ENCODE peak calls at places on chromosome 11, in eight cellular contexts. Z is H1, Y is HCT116, R is endothelial cell of umbilical vein, K is HL-60, W is transverse colon, L is SK-N-SH, H is GM23338. J is an unnamed sample.

GRCh38 chr11:67119577-67120391 is 721 bp downstream of the KDM2A start:
- DNase-seq in K (peak), Z (peak), H (peak), W (peak), L (peak), R (peak), Y (no peak), J (no peak)

GRCh38 chr11:6468712-6469495 is 4.8 kb downstream of the TRIM3 start:
- DNase-seq in W (peak), R (peak), K (peak), Z (peak), L (peak), H (peak), Y (peak), J (peak)

GRCh38 chr11:120137187-120137610 is 714 bp downstream of the TRIM29 start:
- DNase-seq in Y (no peak), L (peak), K (no peak), H (no peak), W (peak), Z (peak), R (no peak), J (peak)

GRCh38 chr11:13487661-13488030 is 8.2 kb downstream of the PTH start:
- DNase-seq in R (peak), W (no peak), Y (peak), K (peak), Z (peak), L (no peak), H (peak), J (no peak)

GRCh38 chr11:18705651-18706281 is 7.2 kb downstream of the TMEM86A start:
- DNase-seq in L (peak), H (peak), Y (no peak), Z (no peak), K (no peak), W (peak), R (peak), J (no peak)

GRCh38 chr11:1106387-1106786 is 31.7 kb downstream of the MUC2 start:
- DNase-seq in W (no peak), L (no peak), R (no peak), H (no peak), K (no peak), Y (no peak), Z (no peak), J (no peak)

GRCh38 chr11:67071420-67072284 is 15.0 kb downstream of the RHOD start:
- DNase-seq in R (peak), H (peak), W (peak), K (peak), L (peak), Z (peak), Y (no peak), J (no peak)

GRCh38 chr11:59706518-59707285 is 6.9 kb downstream of the OR10V1 start:
- DNase-seq in W (peak), Y (peak), R (peak), L (no peak), Z (no peak), H (no peak), K (no peak), J (no peak)

GRCh38 chr11:31974737-31975136 is 116.1 kb upstream of the RCN1 start:
- DNase-seq in W (no peak), H (no peak), L (no peak), R (no peak), Y (peak), K (no peak), Z (no peak), J (no peak)

GRCh38 chr11:76578655-76579046 is 91.9 kb downstream of the LRRC32 start:
- DNase-seq in H (peak), K (no peak), Z (no peak), L (peak), R (peak), W (no peak), Y (no peak), J (no peak)

GRCh38 chr11:34426766-34427170 is 12.0 kb upstream of the CAT start:
- DNase-seq in R (no peak), Y (no peak), Z (no peak), H (no peak), K (no peak), W (no peak), L (peak), J (no peak)

GRCh38 chr11:118342503-118343161 is at the start of gene CD3D:
- DNase-seq in L (no peak), H (peak), Z (no peak), W (no peak), K (no peak), Y (no peak), R (no peak), J (no peak)

GRCh38 chr11:69658606-69659450 is 16.3 kb downstream of the LTO1 start:
- DNase-seq in Z (no peak), R (no peak), H (no peak), L (peak), K (no peak), W (no peak), Y (no peak), J (no peak)

GRCh38 chr11:33490842-33491370 is 209.7 kb downstream of the C11orf91 start:
- DNase-seq in H (no peak), W (no peak), K (no peak), Z (no peak), L (no peak), Y (no peak), R (no peak), J (no peak)

GRCh38 chr11:61543606-61544306 is 35.2 kb downstream of the LRRC10B start:
- DNase-seq in R (no peak), K (no peak), Z (no peak), W (no peak), L (no peak), H (no peak), Y (no peak), J (no peak)

GRCh38 chr11:77087723-77088225 is 14.9 kb upstream of the OMP start:
- DNase-seq in Y (no peak), W (peak), Z (no peak), K (no peak), R (no peak), H (no peak), L (no peak), J (no peak)

GRCh38 chr11:126655807-126656128 is 300.3 kb downstream of the ST3GAL4 start:
- DNase-seq in K (no peak), Z (no peak), L (no peak), H (no peak), Y (no peak), R (no peak), W (no peak), J (no peak)

GRCh38 chr11:62399868-62400245 is 19.0 kb upstream of the SCGB1A1 start:
- DNase-seq in H (no peak), Z (no peak), R (no peak), L (no peak), Y (no peak), W (no peak), K (no peak), J (peak)

GRCh38 chr11:95483339-95483738 is 252.3 kb upstream of the SESN3 start:
- DNase-seq in Y (no peak), K (no peak), L (no peak), W (no peak), Z (no peak), R (no peak), H (no peak), J (no peak)

GRCh38 chr11:17735823-17736772 is 1.5 kb downstream of the KCNC1 start:
- DNase-seq in H (peak), W (no peak), K (no peak), Z (peak), R (no peak), Y (no peak), L (peak), J (no peak)

GRCh38 chr11:130876931-130877330 is 39.3 kb downstream of the SNX19 start:
- DNase-seq in Z (no peak), W (no peak), Y (no peak), R (no peak), L (no peak), H (peak), K (no peak), J (no peak)

GRCh38 chr11:18384157-18384641 is 10.2 kb upstream of the LDHA start:
- DNase-seq in K (peak), Z (no peak), H (no peak), W (peak), L (peak), Y (no peak), R (peak), J (peak)

GRCh38 chr11:8067567-8067928 is 13.5 kb upstream of the TUB start:
- DNase-seq in R (no peak), L (no peak), K (no peak), Z (peak), W (no peak), Y (no peak), H (no peak), J (no peak)

GRCh38 chr11:117314840-117315239 is 1.2 kb downstream of the BACE1 start:
- DNase-seq in K (peak), L (peak), R (no peak), W (no peak), Z (no peak), Y (no peak), H (peak), J (no peak)

GRCh38 chr11:121914508-121914907 is 201.5 kb downstream of the BLID start:
- DNase-seq in Z (no peak), W (no peak), K (no peak), Y (no peak), R (no peak), H (no peak), L (no peak), J (no peak)

GRCh38 chr11:29312817-29313216 is 704.0 kb downstream of the KCNA4 start:
- DNase-seq in L (no peak), W (no peak), H (no peak), K (no peak), Y (no peak), R (no peak), Z (no peak), J (no peak)

GRCh38 chr11:111693224-111693937 is 72.8 kb downstream of the PPP2R1B start:
- DNase-seq in H (no peak), Y (no peak), R (no peak), Z (no peak), W (no peak), K (no peak), L (no peak), J (no peak)
- TF ChIP-seq POLR2AphosphoS5 in H (no peak), Y (no peak), R (no peak), Z (no peak), W (no peak), K (no peak), L (no peak), J (no peak)

GRCh38 chr11:47164321-47164720 is 12.4 kb downstream of the ARFGAP2 start:
- DNase-seq in R (no peak), Z (no peak), W (no peak), K (no peak), L (no peak), H (no peak), Y (no peak), J (no peak)
- TF ChIP-seq POLR2AphosphoS5 in R (no peak), Z (no peak), W (no peak), K (no peak), L (peak), H (no peak), Y (no peak), J (no peak)

GRCh38 chr11:65911682-65912568 is 6.9 kb downstream of the C11orf68 start:
- DNase-seq in W (peak), L (peak), H (peak), R (peak), K (no peak), Z (peak), Y (peak), J (peak)
- TF ChIP-seq POLR2AphosphoS5 in W (peak), L (peak), H (no peak), R (peak), K (no peak), Z (no peak), Y (peak), J (peak)

DNA sequence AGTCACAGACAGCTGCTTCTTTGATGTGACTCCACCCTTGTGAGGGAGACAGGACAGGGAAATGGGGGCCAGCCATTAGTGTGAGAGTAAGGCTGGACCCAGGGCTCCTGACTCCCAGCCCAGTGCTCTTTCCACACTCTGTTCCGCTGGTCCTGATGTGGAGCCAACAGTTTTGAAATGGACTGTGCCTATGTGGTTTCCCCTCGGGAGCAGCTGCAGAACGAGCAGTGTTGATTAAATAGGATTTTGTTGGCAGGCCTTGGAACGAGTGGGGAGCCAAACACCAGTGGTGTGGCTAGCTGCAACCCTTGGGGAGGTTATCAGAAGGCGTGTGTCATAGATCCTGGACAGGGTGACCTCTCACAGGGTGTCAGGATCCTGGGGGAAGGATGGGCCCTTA is 66.5 kb upstream of the AMPD3 start:
- DNase-seq in R (no peak), W (no peak), Y (no peak), K (no peak), H (no peak), Z (no peak), L (no peak), J (no peak)
- TF ChIP-seq POLR2AphosphoS5 in R (no peak), W (no peak), Y (no peak), K (no peak), H (no peak), Z (no peak), L (no peak), J (peak)

DNA sequence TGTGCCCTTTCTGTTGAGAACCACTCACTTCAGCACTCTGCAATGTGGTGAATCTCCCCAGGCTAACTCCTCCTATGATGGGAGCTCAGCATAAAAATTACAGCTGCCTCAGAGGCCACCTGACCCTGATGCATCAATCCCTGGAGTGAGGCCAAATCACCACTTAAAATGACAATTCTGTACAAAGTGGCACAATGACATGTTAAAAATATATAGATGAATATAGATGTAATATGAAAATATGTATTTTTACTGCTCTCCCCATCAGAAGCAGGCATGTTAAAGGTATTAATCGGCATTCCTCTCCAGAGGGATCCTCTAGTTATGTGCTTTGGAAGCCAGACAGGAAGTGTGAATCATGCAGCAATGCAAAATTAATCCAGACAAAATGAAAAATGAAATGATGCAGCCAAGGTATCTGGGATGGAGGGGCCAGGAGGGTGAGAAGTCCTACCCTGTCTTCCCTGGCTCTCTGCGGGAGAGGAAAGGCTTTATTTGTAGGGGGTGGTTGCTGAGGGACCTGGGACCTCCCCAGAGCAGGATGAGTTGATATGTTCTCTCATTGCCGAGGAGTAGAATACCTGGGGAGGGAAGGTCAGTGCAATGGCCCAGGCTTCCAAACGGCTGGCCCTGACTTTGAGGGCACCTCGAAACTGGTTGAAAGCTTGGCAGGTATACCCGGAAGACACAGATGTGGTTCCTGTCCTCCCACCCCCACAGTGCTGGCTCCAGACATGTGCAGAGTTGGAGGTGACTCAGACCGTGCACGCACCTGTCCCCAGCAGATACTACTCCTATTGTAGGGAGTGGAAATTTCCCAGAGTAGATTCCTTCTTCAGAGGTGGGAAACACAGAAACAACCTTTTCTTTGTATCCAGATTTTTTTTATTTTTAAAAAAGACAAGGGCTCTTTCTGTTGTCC is 347.9 kb upstream of the NCAM1 start:
- DNase-seq in L (peak), W (no peak), K (no peak), H (no peak), Y (peak), R (peak), Z (no peak), J (no peak)
- TF ChIP-seq POLR2AphosphoS5 in L (peak), W (no peak), K (no peak), H (no peak), Y (peak), R (no peak), Z (no peak), J (no peak)

J was measured in breast epithelium.